ENCODE peak calls at places on chromosome 15, in six cellular contexts. One of them, this sample, is unnamed.

GRCh38 chr15:98599911-98600685 is 48.2 kb upstream of the IGF1R start:
- DNase-seq in fibroblast of the aortic adventitia: peak
- DNase-seq in neural progenitor cell: no peak
- DNase-seq in lower lobe of right lung: peak
- DNase-seq in H9: no peak
- DNase-seq in fibroblast of pulmonary artery: peak
- DNase-seq in this sample: peak

GRCh38 chr15:80825361-80826030 is 46.3 kb downstream of the CEMIP start:
- DNase-seq in fibroblast of the aortic adventitia: peak
- DNase-seq in neural progenitor cell: no peak
- DNase-seq in lower lobe of right lung: no peak
- DNase-seq in H9: no peak
- DNase-seq in fibroblast of pulmonary artery: no peak
- DNase-seq in this sample: no peak

GRCh38 chr15:39748276-39748675 is 34.4 kb downstream of the FSIP1 start:
- DNase-seq in fibroblast of the aortic adventitia: no peak
- DNase-seq in neural progenitor cell: no peak
- DNase-seq in lower lobe of right lung: no peak
- DNase-seq in H9: no peak
- DNase-seq in fibroblast of pulmonary artery: peak
- DNase-seq in this sample: no peak

GRCh38 chr15:65097651-65098263 is 17.2 kb downstream of the UBAP1L start:
- DNase-seq in fibroblast of the aortic adventitia: no peak
- DNase-seq in neural progenitor cell: no peak
- DNase-seq in lower lobe of right lung: no peak
- DNase-seq in H9: no peak
- DNase-seq in fibroblast of pulmonary artery: no peak
- DNase-seq in this sample: no peak

GRCh38 chr15:85404922-85405293 is 24.5 kb downstream of the AKAP13 start:
- DNase-seq in fibroblast of the aortic adventitia: peak
- DNase-seq in neural progenitor cell: peak
- DNase-seq in lower lobe of right lung: no peak
- DNase-seq in H9: no peak
- DNase-seq in fibroblast of pulmonary artery: peak
- DNase-seq in this sample: no peak

GRCh38 chr15:89321521-89322410 is 12.9 kb downstream of the POLG start:
- DNase-seq in fibroblast of the aortic adventitia: no peak
- DNase-seq in neural progenitor cell: no peak
- DNase-seq in lower lobe of right lung: no peak
- DNase-seq in H9: no peak
- DNase-seq in fibroblast of pulmonary artery: no peak
- DNase-seq in this sample: no peak

GRCh38 chr15:28184166-28184565 is 85.1 kb upstream of the OCA2 start:
- DNase-seq in fibroblast of the aortic adventitia: no peak
- DNase-seq in neural progenitor cell: no peak
- DNase-seq in lower lobe of right lung: no peak
- DNase-seq in H9: no peak
- DNase-seq in fibroblast of pulmonary artery: no peak
- DNase-seq in this sample: no peak

GRCh38 chr15:90637693-90638092 is 79.5 kb upstream of the BLM start:
- DNase-seq in fibroblast of the aortic adventitia: no peak
- DNase-seq in neural progenitor cell: peak
- DNase-seq in lower lobe of right lung: peak
- DNase-seq in H9: no peak
- DNase-seq in fibroblast of pulmonary artery: no peak
- DNase-seq in this sample: no peak

GRCh38 chr15:48084759-48085420 is 35.9 kb upstream of the SLC24A5 start:
- DNase-seq in fibroblast of the aortic adventitia: peak
- DNase-seq in neural progenitor cell: peak
- DNase-seq in lower lobe of right lung: no peak
- DNase-seq in H9: peak
- DNase-seq in fibroblast of pulmonary artery: peak
- DNase-seq in this sample: no peak

GRCh38 chr15:69812881-69813280 is 284.8 kb downstream of the TLE3 start:
- DNase-seq in fibroblast of the aortic adventitia: no peak
- DNase-seq in neural progenitor cell: peak
- DNase-seq in lower lobe of right lung: no peak
- DNase-seq in H9: peak
- DNase-seq in fibroblast of pulmonary artery: no peak
- DNase-seq in this sample: no peak

GRCh38 chr15:96334017-96334704 is 3.7 kb downstream of the NR2F2 start:
- DNase-seq in fibroblast of the aortic adventitia: no peak
- DNase-seq in neural progenitor cell: peak
- DNase-seq in lower lobe of right lung: peak
- DNase-seq in H9: peak
- DNase-seq in fibroblast of pulmonary artery: peak
- DNase-seq in this sample: no peak

GRCh38 chr15:78808550-78808949 is 2.7 kb downstream of the ADAMTS7 start:
- DNase-seq in fibroblast of the aortic adventitia: peak
- DNase-seq in neural progenitor cell: peak
- DNase-seq in lower lobe of right lung: no peak
- DNase-seq in H9: peak
- DNase-seq in fibroblast of pulmonary artery: peak
- DNase-seq in this sample: no peak
- TF ChIP-seq CTCF in fibroblast of the aortic adventitia: peak
- TF ChIP-seq CTCF in neural progenitor cell: peak
- TF ChIP-seq CTCF in lower lobe of right lung: peak
- TF ChIP-seq CTCF in H9: peak
- TF ChIP-seq CTCF in fibroblast of pulmonary artery: peak
- TF ChIP-seq CTCF in this sample: peak

GRCh38 chr15:51283026-51283425 is 55.4 kb downstream of the CYP19A1 start:
- DNase-seq in fibroblast of the aortic adventitia: no peak
- DNase-seq in neural progenitor cell: no peak
- DNase-seq in lower lobe of right lung: no peak
- DNase-seq in H9: no peak
- DNase-seq in fibroblast of pulmonary artery: no peak
- DNase-seq in this sample: no peak
- TF ChIP-seq CTCF in fibroblast of the aortic adventitia: no peak
- TF ChIP-seq CTCF in neural progenitor cell: no peak
- TF ChIP-seq CTCF in lower lobe of right lung: no peak
- TF ChIP-seq CTCF in H9: peak
- TF ChIP-seq CTCF in fibroblast of pulmonary artery: no peak
- TF ChIP-seq CTCF in this sample: no peak

GRCh38 chr15:35540031-35540430 is 5.9 kb downstream of the DPH6 start:
- DNase-seq in fibroblast of the aortic adventitia: no peak
- DNase-seq in neural progenitor cell: no peak
- DNase-seq in lower lobe of right lung: no peak
- DNase-seq in H9: no peak
- DNase-seq in fibroblast of pulmonary artery: no peak
- DNase-seq in this sample: no peak

GRCh38 chr15:35546581-35547381 is 816 bp upstream of the DPH6 start:
- DNase-seq in fibroblast of the aortic adventitia: no peak
- DNase-seq in neural progenitor cell: no peak
- DNase-seq in lower lobe of right lung: no peak
- DNase-seq in H9: no peak
- DNase-seq in fibroblast of pulmonary artery: no peak
- DNase-seq in this sample: no peak

GRCh38 chr15:35545316-35545824 is 595 bp downstream of the DPH6 start:
- DNase-seq in fibroblast of the aortic adventitia: peak
- DNase-seq in neural progenitor cell: no peak
- DNase-seq in lower lobe of right lung: peak
- DNase-seq in H9: peak
- DNase-seq in fibroblast of pulmonary artery: peak
- DNase-seq in this sample: no peak

GRCh38 chr15:35545825-35546580 is at the start of gene DPH6:
- DNase-seq in fibroblast of the aortic adventitia: peak
- DNase-seq in neural progenitor cell: peak
- DNase-seq in lower lobe of right lung: peak
- DNase-seq in H9: peak
- DNase-seq in fibroblast of pulmonary artery: peak
- DNase-seq in this sample: peak

DNA sequence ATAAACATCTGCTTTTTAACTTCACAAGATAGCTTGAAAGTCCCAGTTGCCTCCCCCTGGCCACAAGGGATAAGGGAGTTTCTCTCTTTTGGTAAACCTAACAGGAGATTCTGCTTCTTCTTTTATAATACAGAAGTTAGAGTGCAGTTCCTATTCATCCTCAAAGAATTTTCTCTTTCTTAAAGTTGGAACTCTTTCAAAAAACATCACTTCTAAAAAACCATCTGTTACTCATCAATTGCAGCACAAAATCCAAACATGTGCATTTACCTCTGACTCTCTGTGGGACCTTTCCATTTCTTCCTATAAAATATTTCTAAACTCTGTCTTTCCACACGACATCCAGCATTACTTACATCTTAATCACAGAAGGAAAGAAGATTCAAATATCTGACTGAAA is 5.1 kb downstream of the DPH6 start:
- DNase-seq in fibroblast of the aortic adventitia: peak
- DNase-seq in neural progenitor cell: no peak
- DNase-seq in lower lobe of right lung: no peak
- DNase-seq in H9: no peak
- DNase-seq in fibroblast of pulmonary artery: peak
- DNase-seq in this sample: no peak
- TF ChIP-seq CTCF in fibroblast of the aortic adventitia: no peak
- TF ChIP-seq CTCF in neural progenitor cell: no peak
- TF ChIP-seq CTCF in lower lobe of right lung: no peak
- TF ChIP-seq CTCF in H9: no peak
- TF ChIP-seq CTCF in fibroblast of pulmonary artery: no peak
- TF ChIP-seq CTCF in this sample: no peak

DNA sequence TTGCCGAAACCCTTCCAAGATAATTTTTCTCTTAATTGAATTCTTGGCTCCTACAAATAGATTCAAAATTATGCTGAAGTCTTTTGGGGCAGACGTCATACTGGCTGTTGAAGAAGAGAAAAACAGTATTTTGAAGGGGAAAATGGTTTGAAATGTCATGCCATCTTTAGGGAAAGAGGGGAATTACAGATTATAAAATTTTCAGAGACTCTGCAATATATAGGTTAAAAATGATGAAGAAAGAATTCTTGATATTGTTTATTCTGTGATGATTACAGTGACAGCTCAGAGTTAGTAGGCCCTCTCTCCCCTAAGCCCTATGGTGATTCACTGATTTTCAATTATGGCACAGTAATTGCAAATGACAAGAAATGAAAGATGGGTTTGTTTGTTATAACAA is 86.1 kb downstream of the CGNL1 start:
- DNase-seq in fibroblast of the aortic adventitia: peak
- DNase-seq in neural progenitor cell: no peak
- DNase-seq in lower lobe of right lung: no peak
- DNase-seq in H9: no peak
- DNase-seq in fibroblast of pulmonary artery: peak
- DNase-seq in this sample: no peak
- TF ChIP-seq CTCF in fibroblast of the aortic adventitia: peak
- TF ChIP-seq CTCF in neural progenitor cell: no peak
- TF ChIP-seq CTCF in lower lobe of right lung: no peak
- TF ChIP-seq CTCF in H9: peak
- TF ChIP-seq CTCF in fibroblast of pulmonary artery: peak
- TF ChIP-seq CTCF in this sample: peak

GRCh38 chr15:66216806-66217205 is 36.7 kb downstream of the MEGF11 start:
- DNase-seq in fibroblast of the aortic adventitia: no peak
- DNase-seq in neural progenitor cell: no peak
- DNase-seq in lower lobe of right lung: no peak
- DNase-seq in H9: no peak
- DNase-seq in fibroblast of pulmonary artery: no peak
- DNase-seq in this sample: no peak

GRCh38 chr15:66222273-66223198 is 31.0 kb downstream of the MEGF11 start:
- DNase-seq in fibroblast of the aortic adventitia: no peak
- DNase-seq in neural progenitor cell: no peak
- DNase-seq in lower lobe of right lung: no peak
- DNase-seq in H9: no peak
- DNase-seq in fibroblast of pulmonary artery: no peak
- DNase-seq in this sample: no peak

GRCh38 chr15:66224946-66225345 is 28.6 kb downstream of the MEGF11 start:
- DNase-seq in fibroblast of the aortic adventitia: no peak
- DNase-seq in neural progenitor cell: no peak
- DNase-seq in lower lobe of right lung: no peak
- DNase-seq in H9: no peak
- DNase-seq in fibroblast of pulmonary artery: no peak
- DNase-seq in this sample: no peak

GRCh38 chr15:66221126-66221525 is 32.4 kb downstream of the MEGF11 start:
- DNase-seq in fibroblast of the aortic adventitia: no peak
- DNase-seq in neural progenitor cell: no peak
- DNase-seq in lower lobe of right lung: no peak
- DNase-seq in H9: no peak
- DNase-seq in fibroblast of pulmonary artery: peak
- DNase-seq in this sample: no peak

GRCh38 chr15:66220587-66220986 is 33.0 kb downstream of the MEGF11 start:
- DNase-seq in fibroblast of the aortic adventitia: no peak
- DNase-seq in neural progenitor cell: no peak
- DNase-seq in lower lobe of right lung: no peak
- DNase-seq in H9: no peak
- DNase-seq in fibroblast of pulmonary artery: no peak
- DNase-seq in this sample: no peak
- TF ChIP-seq CTCF in fibroblast of the aortic adventitia: peak
- TF ChIP-seq CTCF in neural progenitor cell: no peak
- TF ChIP-seq CTCF in lower lobe of right lung: no peak
- TF ChIP-seq CTCF in H9: peak
- TF ChIP-seq CTCF in fibroblast of pulmonary artery: no peak
- TF ChIP-seq CTCF in this sample: no peak

This sample was measured in type B pancreatic cell.